ENCODE peak calls at places on chromosomes 16 and 17, in four cellular contexts. K is fibroblast of lung; B is astrocyte of the spinal cord; I is stimulated activated CD8-positive, alpha-beta memory T cell treated with anti-CD3 and anti-CD28 coated beads, Interleukin-2, amount 100 ng/mL, for 1 hour. G is an unnamed sample.

GRCh38 chr17:81512984-81513668 is 527 bp upstream of the ACTG1 start:
- DNase-seq in K (peak), B (peak), I (no peak), G (peak)

GRCh38 chr17:633641-634091 is 81.0 kb downstream of the VPS53 start:
- DNase-seq in K (no peak), B (peak), I (no peak), G (no peak)

GRCh38 chr17:40123811-40124114 is 2.0 kb downstream of the MSL1 start:
- DNase-seq in K (no peak), B (no peak), I (no peak), G (no peak)

GRCh38 chr17:74994440-74994839 is 7.0 kb downstream of the CDR2L start:
- DNase-seq in K (no peak), B (no peak), I (no peak), G (no peak)

GRCh38 chr17:64679710-64680216 is 17.7 kb upstream of the SMURF2 start:
- DNase-seq in K (peak), B (peak), I (no peak), G (no peak)

GRCh38 chr16:1613240-1613639 is 1.1 kb downstream of the CRAMP1 start:
- DNase-seq in K (no peak), B (no peak), I (no peak), G (no peak)

GRCh38 chr17:70683936-70684335 is 514.6 kb downstream of the KCNJ2 start:
- DNase-seq in K (no peak), B (no peak), I (no peak), G (no peak)

GRCh38 chr17:73302189-73302588 is 9.6 kb downstream of the CDC42EP4 start:
- DNase-seq in K (no peak), B (peak), I (no peak), G (no peak)

GRCh38 chr17:71337903-71338302 is 782.9 kb upstream of the SOX9 start:
- DNase-seq in K (peak), B (peak), I (no peak), G (no peak)

GRCh38 chr17:10614536-10615155 is 42.5 kb downstream of the MYH3 start:
- DNase-seq in K (peak), B (peak), I (no peak), G (no peak)

GRCh38 chr16:24539850-24540484 is 601 bp downstream of the RBBP6 start:
- DNase-seq in K (peak), B (no peak), I (peak), G (peak)

GRCh38 chr17:31339906-31340661 is 18.7 kb upstream of the EVI2A start:
- DNase-seq in K (peak), B (peak), I (no peak), G (no peak)

GRCh38 chr17:2042355-2042929 is 620 bp downstream of the OVCA2 start:
- DNase-seq in K (peak), B (peak), I (no peak), G (no peak)

GRCh38 chr17:9071921-9072503 is 50.7 kb downstream of the NTN1 start:
- DNase-seq in K (no peak), B (no peak), I (no peak), G (no peak)

GRCh38 chr17:42577532-42578281 is at the start of gene PSMC3IP:
- DNase-seq in K (peak), B (peak), I (peak), G (peak)

GRCh38 chr16:66429290-66429962 is 2.3 kb downstream of the BEAN1 start:
- DNase-seq in K (no peak), B (no peak), I (no peak), G (no peak)

GRCh38 chr17:78977992-78978973 is 1.4 kb downstream of the LGALS3BP start:
- DNase-seq in K (no peak), B (no peak), I (no peak), G (no peak)

GRCh38 chr17:79970576-79971068 is 65.0 kb downstream of the TBC1D16 start:
- DNase-seq in K (peak), B (no peak), I (no peak), G (no peak)

GRCh38 chr17:28357901-28358197 is 522 bp upstream of the POLDIP2 start:
- DNase-seq in K (no peak), B (no peak), I (no peak), G (no peak)

GRCh38 chr17:80233202-80233601 is 13.0 kb downstream of the SLC26A11 start:
- DNase-seq in K (no peak), B (no peak), I (no peak), G (no peak)

GRCh38 chr17:17028059-17028877 is 14.0 kb upstream of the MPRIP start:
- DNase-seq in K (peak), B (peak), I (no peak), G (no peak)

GRCh38 chr16:85153656-85154091 is 41.4 kb upstream of the CIBAR2 start:
- DNase-seq in K (no peak), B (no peak), I (no peak), G (no peak)

GRCh38 chr16:67968440-67969285 is at the start of gene SLC12A4:
- DNase-seq in K (peak), B (peak), I (peak), G (peak)

GRCh38 chr17:47621293-47622178 is 28.2 kb upstream of the KPNB1 start:
- DNase-seq in K (peak), B (peak), I (no peak), G (no peak)

GRCh38 chr16:76926595-76926994 is 264.4 kb upstream of the MON1B start:
- DNase-seq in K (no peak), B (no peak), I (no peak), G (no peak)

GRCh38 chr16:29700253-29700987 is 21.4 kb downstream of the QPRT start:
- DNase-seq in K (peak), B (peak), I (peak), G (peak)

GRCh38 chr16:28867241-28867640 is 3.6 kb downstream of the SH2B1 start:
- DNase-seq in K (no peak), B (no peak), I (no peak), G (no peak)